ENCODE peak calls at places on chromosomes 6 and 20, in eight cellular contexts. One of them, this sample, is unnamed.
A peak's percentile ranks its signal among the peaks of the same experiment; 100 is the strongest.

GRCh38 chr6:22146581-22147468 is 150.0 kb downstream of the PRL start:
- DNase-seq in psoas muscle: no peak
- DNase-seq in activated CD8-positive, alpha-beta memory T cell treated with anti-CD3 and anti-CD28 coated beads for 1 hour: no peak
- DNase-seq in esophagus muscularis mucosa: no peak
- DNase-seq in GM04503: no peak
- DNase-seq in activated T-helper 1 cell treated with anti-CD3 and anti-CD28 coated beads, Interleukin-2, amount 50 U/mL, for 16 hours: no peak
- DNase-seq in activated CD4-positive, CD25-positive, alpha-beta regulatory T cell: no peak
- DNase-seq in T-cell: no peak
- DNase-seq in this sample: no peak

GRCh38 chr6:166931426-166931970 is 24.9 kb downstream of the RNASET2 start:
- DNase-seq in esophagus muscularis mucosa: no peak
- DNase-seq in psoas muscle: no peak
- DNase-seq in activated T-helper 1 cell treated with anti-CD3 and anti-CD28 coated beads, Interleukin-2, amount 50 U/mL, for 16 hours: no peak
- DNase-seq in T-cell: no peak
- DNase-seq in GM04503: no peak
- DNase-seq in activated CD4-positive, CD25-positive, alpha-beta regulatory T cell: no peak
- DNase-seq in activated CD8-positive, alpha-beta memory T cell treated with anti-CD3 and anti-CD28 coated beads for 1 hour: no peak
- DNase-seq in this sample: no peak

GRCh38 chr20:59680148-59680650 is 75.9 kb downstream of the PHACTR3 start:
- DNase-seq in activated CD4-positive, CD25-positive, alpha-beta regulatory T cell: no peak
- DNase-seq in T-cell: no peak
- DNase-seq in activated T-helper 1 cell treated with anti-CD3 and anti-CD28 coated beads, Interleukin-2, amount 50 U/mL, for 16 hours: no peak
- DNase-seq in psoas muscle: no peak
- DNase-seq in activated CD8-positive, alpha-beta memory T cell treated with anti-CD3 and anti-CD28 coated beads for 1 hour: no peak
- DNase-seq in GM04503: no peak
- DNase-seq in esophagus muscularis mucosa: no peak
- DNase-seq in this sample: no peak

GRCh38 chr6:26538572-26538902 is 371 bp downstream of the HMGN4 start:
- DNase-seq in GM04503: no peak
- DNase-seq in psoas muscle: no peak
- DNase-seq in activated CD8-positive, alpha-beta memory T cell treated with anti-CD3 and anti-CD28 coated beads for 1 hour: no peak
- DNase-seq in esophagus muscularis mucosa: no peak
- DNase-seq in activated CD4-positive, CD25-positive, alpha-beta regulatory T cell: no peak
- DNase-seq in activated T-helper 1 cell treated with anti-CD3 and anti-CD28 coated beads, Interleukin-2, amount 50 U/mL, for 16 hours: no peak
- DNase-seq in T-cell: no peak
- DNase-seq in this sample: no peak

GRCh38 chr6:7112741-7113313 is 5.1 kb downstream of the RREB1 start:
- DNase-seq in activated CD8-positive, alpha-beta memory T cell treated with anti-CD3 and anti-CD28 coated beads for 1 hour: no peak
- DNase-seq in activated CD4-positive, CD25-positive, alpha-beta regulatory T cell: no peak
- DNase-seq in activated T-helper 1 cell treated with anti-CD3 and anti-CD28 coated beads, Interleukin-2, amount 50 U/mL, for 16 hours: no peak
- DNase-seq in T-cell: no peak
- DNase-seq in psoas muscle: no peak
- DNase-seq in esophagus muscularis mucosa: no peak
- DNase-seq in GM04503: no peak
- DNase-seq in this sample: peak; percentile 30

GRCh38 chr20:47476452-47476851 is 25.2 kb upstream of the NCOA3 start:
- DNase-seq in GM04503: no peak
- DNase-seq in psoas muscle: no peak
- DNase-seq in esophagus muscularis mucosa: no peak
- DNase-seq in T-cell: no peak
- DNase-seq in activated CD8-positive, alpha-beta memory T cell treated with anti-CD3 and anti-CD28 coated beads for 1 hour: no peak
- DNase-seq in activated CD4-positive, CD25-positive, alpha-beta regulatory T cell: no peak
- DNase-seq in activated T-helper 1 cell treated with anti-CD3 and anti-CD28 coated beads, Interleukin-2, amount 50 U/mL, for 16 hours: no peak
- DNase-seq in this sample: no peak

GRCh38 chr20:24951536-24952047 is 2.5 kb downstream of the CST7 start:
- DNase-seq in activated CD8-positive, alpha-beta memory T cell treated with anti-CD3 and anti-CD28 coated beads for 1 hour: no peak
- DNase-seq in activated CD4-positive, CD25-positive, alpha-beta regulatory T cell: no peak
- DNase-seq in GM04503: no peak
- DNase-seq in activated T-helper 1 cell treated with anti-CD3 and anti-CD28 coated beads, Interleukin-2, amount 50 U/mL, for 16 hours: no peak
- DNase-seq in psoas muscle: no peak
- DNase-seq in esophagus muscularis mucosa: no peak
- DNase-seq in T-cell: no peak
- DNase-seq in this sample: no peak

GRCh38 chr6:112396221-112396620 is 49.1 kb downstream of the RFPL4B start:
- DNase-seq in esophagus muscularis mucosa: no peak
- DNase-seq in GM04503: no peak
- DNase-seq in activated CD4-positive, CD25-positive, alpha-beta regulatory T cell: no peak
- DNase-seq in activated T-helper 1 cell treated with anti-CD3 and anti-CD28 coated beads, Interleukin-2, amount 50 U/mL, for 16 hours: no peak
- DNase-seq in activated CD8-positive, alpha-beta memory T cell treated with anti-CD3 and anti-CD28 coated beads for 1 hour: no peak
- DNase-seq in T-cell: no peak
- DNase-seq in psoas muscle: no peak
- DNase-seq in this sample: no peak

GRCh38 chr6:104771258-104771832 is 88.4 kb downstream of the HACE1 start:
- DNase-seq in psoas muscle: no peak
- DNase-seq in esophagus muscularis mucosa: no peak
- DNase-seq in activated CD8-positive, alpha-beta memory T cell treated with anti-CD3 and anti-CD28 coated beads for 1 hour: no peak
- DNase-seq in T-cell: no peak
- DNase-seq in activated CD4-positive, CD25-positive, alpha-beta regulatory T cell: no peak
- DNase-seq in activated T-helper 1 cell treated with anti-CD3 and anti-CD28 coated beads, Interleukin-2, amount 50 U/mL, for 16 hours: no peak
- DNase-seq in GM04503: no peak
- DNase-seq in this sample: no peak

GRCh38 chr6:52020961-52021570 is 66.3 kb downstream of the PKHD1 start:
- DNase-seq in activated CD8-positive, alpha-beta memory T cell treated with anti-CD3 and anti-CD28 coated beads for 1 hour: no peak
- DNase-seq in activated CD4-positive, CD25-positive, alpha-beta regulatory T cell: no peak
- DNase-seq in esophagus muscularis mucosa: no peak
- DNase-seq in activated T-helper 1 cell treated with anti-CD3 and anti-CD28 coated beads, Interleukin-2, amount 50 U/mL, for 16 hours: no peak
- DNase-seq in psoas muscle: no peak
- DNase-seq in GM04503: peak; percentile 5
- DNase-seq in T-cell: no peak
- DNase-seq in this sample: no peak

GRCh38 chr20:47389867-47390347 is 33.4 kb upstream of the ZMYND8 start:
- DNase-seq in activated T-helper 1 cell treated with anti-CD3 and anti-CD28 coated beads, Interleukin-2, amount 50 U/mL, for 16 hours: no peak
- DNase-seq in activated CD4-positive, CD25-positive, alpha-beta regulatory T cell: no peak
- DNase-seq in esophagus muscularis mucosa: no peak
- DNase-seq in GM04503: no peak
- DNase-seq in T-cell: no peak
- DNase-seq in psoas muscle: no peak
- DNase-seq in activated CD8-positive, alpha-beta memory T cell treated with anti-CD3 and anti-CD28 coated beads for 1 hour: no peak
- DNase-seq in this sample: peak; percentile 62

GRCh38 chr6:324729-325125 is 32.4 kb downstream of the DUSP22 start:
- DNase-seq in activated CD8-positive, alpha-beta memory T cell treated with anti-CD3 and anti-CD28 coated beads for 1 hour: no peak
- DNase-seq in esophagus muscularis mucosa: no peak
- DNase-seq in psoas muscle: no peak
- DNase-seq in GM04503: no peak
- DNase-seq in activated CD4-positive, CD25-positive, alpha-beta regulatory T cell: no peak
- DNase-seq in activated T-helper 1 cell treated with anti-CD3 and anti-CD28 coated beads, Interleukin-2, amount 50 U/mL, for 16 hours: no peak
- DNase-seq in T-cell: no peak
- DNase-seq in this sample: no peak

GRCh38 chr6:44342052-44342451 is 398 bp upstream of the SPATS1 start:
- DNase-seq in T-cell: no peak
- DNase-seq in GM04503: no peak
- DNase-seq in activated CD8-positive, alpha-beta memory T cell treated with anti-CD3 and anti-CD28 coated beads for 1 hour: no peak
- DNase-seq in psoas muscle: no peak
- DNase-seq in esophagus muscularis mucosa: no peak
- DNase-seq in activated T-helper 1 cell treated with anti-CD3 and anti-CD28 coated beads, Interleukin-2, amount 50 U/mL, for 16 hours: no peak
- DNase-seq in activated CD4-positive, CD25-positive, alpha-beta regulatory T cell: no peak
- DNase-seq in this sample: no peak

GRCh38 chr20:50574108-50574507 is 63.9 kb downstream of the PTPN1 start:
- DNase-seq in GM04503: no peak
- DNase-seq in esophagus muscularis mucosa: no peak
- DNase-seq in psoas muscle: no peak
- DNase-seq in activated CD8-positive, alpha-beta memory T cell treated with anti-CD3 and anti-CD28 coated beads for 1 hour: no peak
- DNase-seq in T-cell: no peak
- DNase-seq in activated T-helper 1 cell treated with anti-CD3 and anti-CD28 coated beads, Interleukin-2, amount 50 U/mL, for 16 hours: no peak
- DNase-seq in activated CD4-positive, CD25-positive, alpha-beta regulatory T cell: no peak
- DNase-seq in this sample: no peak

GRCh38 chr20:17624070-17624469 is 54.2 kb downstream of the DSTN start:
- DNase-seq in activated CD4-positive, CD25-positive, alpha-beta regulatory T cell: no peak
- DNase-seq in GM04503: no peak
- DNase-seq in T-cell: no peak
- DNase-seq in psoas muscle: no peak
- DNase-seq in esophagus muscularis mucosa: no peak
- DNase-seq in activated CD8-positive, alpha-beta memory T cell treated with anti-CD3 and anti-CD28 coated beads for 1 hour: no peak
- DNase-seq in activated T-helper 1 cell treated with anti-CD3 and anti-CD28 coated beads, Interleukin-2, amount 50 U/mL, for 16 hours: no peak
- DNase-seq in this sample: no peak

GRCh38 chr6:167146977-167147376 is 10.8 kb downstream of the GPR31 start:
- DNase-seq in activated CD8-positive, alpha-beta memory T cell treated with anti-CD3 and anti-CD28 coated beads for 1 hour: no peak
- DNase-seq in GM04503: no peak
- DNase-seq in T-cell: no peak
- DNase-seq in esophagus muscularis mucosa: no peak
- DNase-seq in psoas muscle: no peak
- DNase-seq in activated T-helper 1 cell treated with anti-CD3 and anti-CD28 coated beads, Interleukin-2, amount 50 U/mL, for 16 hours: no peak
- DNase-seq in activated CD4-positive, CD25-positive, alpha-beta regulatory T cell: no peak
- DNase-seq in this sample: no peak

GRCh38 chr6:169985121-169986015 is 233.9 kb downstream of the ERMARD start:
- DNase-seq in GM04503: no peak
- DNase-seq in esophagus muscularis mucosa: no peak
- DNase-seq in activated CD4-positive, CD25-positive, alpha-beta regulatory T cell: no peak
- DNase-seq in T-cell: no peak
- DNase-seq in activated T-helper 1 cell treated with anti-CD3 and anti-CD28 coated beads, Interleukin-2, amount 50 U/mL, for 16 hours: no peak
- DNase-seq in activated CD8-positive, alpha-beta memory T cell treated with anti-CD3 and anti-CD28 coated beads for 1 hour: no peak
- DNase-seq in psoas muscle: no peak
- DNase-seq in this sample: no peak

GRCh38 chr6:118350881-118351430 is 197.1 kb upstream of the PLN start:
- DNase-seq in activated T-helper 1 cell treated with anti-CD3 and anti-CD28 coated beads, Interleukin-2, amount 50 U/mL, for 16 hours: no peak
- DNase-seq in psoas muscle: no peak
- DNase-seq in activated CD8-positive, alpha-beta memory T cell treated with anti-CD3 and anti-CD28 coated beads for 1 hour: no peak
- DNase-seq in esophagus muscularis mucosa: no peak
- DNase-seq in GM04503: peak; percentile 20
- DNase-seq in activated CD4-positive, CD25-positive, alpha-beta regulatory T cell: no peak
- DNase-seq in T-cell: no peak
- DNase-seq in this sample: no peak

GRCh38 chr6:69732640-69733039 is 64.2 kb downstream of the LMBRD1 start:
- DNase-seq in activated CD8-positive, alpha-beta memory T cell treated with anti-CD3 and anti-CD28 coated beads for 1 hour: no peak
- DNase-seq in psoas muscle: no peak
- DNase-seq in esophagus muscularis mucosa: no peak
- DNase-seq in GM04503: no peak
- DNase-seq in activated CD4-positive, CD25-positive, alpha-beta regulatory T cell: no peak
- DNase-seq in activated T-helper 1 cell treated with anti-CD3 and anti-CD28 coated beads, Interleukin-2, amount 50 U/mL, for 16 hours: no peak
- DNase-seq in T-cell: no peak
- DNase-seq in this sample: no peak

GRCh38 chr6:131631625-131632284 is 3.7 kb upstream of the MED23 start:
- DNase-seq in T-cell: no peak
- DNase-seq in activated CD8-positive, alpha-beta memory T cell treated with anti-CD3 and anti-CD28 coated beads for 1 hour: no peak
- DNase-seq in psoas muscle: no peak
- DNase-seq in esophagus muscularis mucosa: no peak
- DNase-seq in activated CD4-positive, CD25-positive, alpha-beta regulatory T cell: no peak
- DNase-seq in activated T-helper 1 cell treated with anti-CD3 and anti-CD28 coated beads, Interleukin-2, amount 50 U/mL, for 16 hours: no peak
- DNase-seq in GM04503: no peak
- DNase-seq in this sample: no peak

GRCh38 chr6:106913676-106914280 is 60.8 kb downstream of the CD24 start:
- DNase-seq in activated T-helper 1 cell treated with anti-CD3 and anti-CD28 coated beads, Interleukin-2, amount 50 U/mL, for 16 hours: no peak
- DNase-seq in GM04503: no peak
- DNase-seq in psoas muscle: no peak
- DNase-seq in activated CD4-positive, CD25-positive, alpha-beta regulatory T cell: no peak
- DNase-seq in activated CD8-positive, alpha-beta memory T cell treated with anti-CD3 and anti-CD28 coated beads for 1 hour: no peak
- DNase-seq in T-cell: no peak
- DNase-seq in esophagus muscularis mucosa: peak; percentile 47
- DNase-seq in this sample: peak; percentile 34